ENCODE peak calls at places on chromosomes 4 and X, in six cellular contexts. E is upper lobe of left lung, W is tibial nerve, U is H1, Y is HepG2, A is A549. S is an unnamed sample.

GRCh38 chr4:156695163-156695562 is 276.4 kb downstream of the PDGFC start:
- DNase-seq in U (no peak), Y (no peak), A (no peak), E (no peak), W (no peak), S (no peak)

GRCh38 chr4:108619372-108620100 is 840 bp upstream of the RPL34 start:
- DNase-seq in W (no peak), U (no peak), E (no peak), Y (no peak), A (no peak), S (no peak)

GRCh38 chr4:856468-856901 is 30.6 kb upstream of the CPLX1 start:
- DNase-seq in A (no peak), Y (no peak), E (no peak), U (no peak), W (no peak), S (no peak)

GRCh38 chrX:27976284-27976683 is 5.0 kb downstream of the DCAF8L1 start:
- DNase-seq in A (no peak), E (no peak), U (no peak), Y (no peak), W (no peak), S (no peak)

GRCh38 chr4:116122131-116122530 is 963.2 kb downstream of the TRAM1L1 start:
- DNase-seq in W (no peak), U (no peak), Y (no peak), E (no peak), A (no peak), S (no peak)

GRCh38 chr4:141849778-141850177 is 213.4 kb downstream of the IL15 start:
- DNase-seq in Y (no peak), U (no peak), W (no peak), E (no peak), A (no peak), S (no peak)

GRCh38 chrX:11474576-11474975 is 181.4 kb downstream of the AMELX start:
- DNase-seq in U (no peak), W (no peak), E (no peak), A (no peak), Y (no peak), S (no peak)

GRCh38 chrX:134721766-134722532 is 63.7 kb upstream of the PLAC1 start:
- DNase-seq in W (no peak), U (no peak), E (no peak), A (no peak), Y (no peak), S (no peak)

GRCh38 chr4:76896731-76897521 is 1.0 kb downstream of the SOWAHB start:
- DNase-seq in W (no peak), E (peak; percentile 88), U (no peak), Y (no peak), A (peak; percentile 19), S (no peak)

GRCh38 chrX:53616921-53617320 is 69.6 kb downstream of the HUWE1 start:
- DNase-seq in U (no peak), W (no peak), E (no peak), A (no peak), Y (no peak), S (no peak)

GRCh38 chr4:110787781-110788180 is 164.9 kb upstream of the PITX2 start:
- DNase-seq in W (no peak), Y (no peak), A (no peak), E (no peak), U (no peak), S (no peak)

GRCh38 chrX:68440940-68441339 is 7.6 kb upstream of the OPHN1 start:
- DNase-seq in U (no peak), E (no peak), Y (peak; percentile 12), A (no peak), W (peak; percentile 75), S (peak; percentile 69)

GRCh38 chr4:4329496-4329895 is 39.4 kb downstream of the ZBTB49 start:
- DNase-seq in Y (no peak), A (no peak), E (no peak), U (no peak), W (no peak), S (no peak)

GRCh38 chr4:52059372-52059771 is 8.3 kb downstream of the SPATA18 start:
- DNase-seq in A (no peak), E (no peak), W (peak; percentile 41), Y (no peak), U (no peak), S (no peak)

GRCh38 chrX:129360175-129360574 is 163.1 kb downstream of the SMARCA1 start:
- DNase-seq in W (peak; percentile 45), Y (peak; percentile 61), U (no peak), A (peak; percentile 13), E (no peak), S (no peak)

GRCh38 chr4:100907465-100908454 is 389.9 kb upstream of the EMCN start:
- DNase-seq in A (no peak), E (no peak), W (no peak), Y (peak; percentile 7), U (no peak), S (no peak)

GRCh38 chr4:41933997-41934812 is 1.0 kb upstream of the TMEM33 start:
- DNase-seq in A (no peak), E (no peak), U (no peak), W (peak; percentile 9), Y (peak; percentile 96), S (no peak)

GRCh38 chrX:19515615-19516105 is 352 bp upstream of the MAP3K15 start:
- DNase-seq in Y (no peak), A (peak; percentile 14), E (peak; percentile 39), U (no peak), W (no peak), S (no peak)
- TF ChIP-seq CTCF in Y (no peak), A (no peak), E (no peak), U (no peak), W (no peak), S (no peak)

DNA sequence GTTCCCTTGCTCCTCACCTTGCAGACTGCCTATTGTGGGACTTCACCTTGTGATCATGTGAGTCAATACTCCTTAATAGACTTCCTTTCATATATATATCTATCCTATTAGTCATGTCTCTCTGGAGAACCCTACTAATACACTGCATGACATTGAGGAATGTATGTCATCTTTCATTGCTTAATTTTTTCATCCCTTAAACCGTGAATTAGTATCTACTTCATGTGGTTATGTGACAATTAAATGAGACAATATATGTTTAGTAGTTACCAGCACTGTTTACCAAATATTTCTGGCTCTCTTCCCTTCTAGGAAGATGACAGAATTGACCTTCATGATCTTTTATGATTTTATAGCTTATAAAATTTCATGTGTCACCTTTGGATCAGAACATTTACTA is 759.5 kb downstream of the GRXCR1 start:
- DNase-seq in Y (no peak), A (no peak), W (no peak), E (no peak), U (no peak), S (no peak)
- TF ChIP-seq EP300 in Y (no peak), A (no peak), W (no peak), E (no peak), U (no peak), S (no peak)

GRCh38 chr4:74534121-74534520 is 89.2 kb downstream of the AREG start:
- DNase-seq in W (no peak), E (no peak), Y (no peak), A (no peak), U (no peak), S (no peak)

GRCh38 chr4:74534936-74535335 is 90.0 kb downstream of the AREG start:
- DNase-seq in A (no peak), E (no peak), Y (no peak), W (no peak), U (no peak), S (no peak)

GRCh38 chr4:74535471-74535870 is 90.5 kb downstream of the AREG start:
- DNase-seq in E (no peak), U (no peak), Y (no peak), W (no peak), A (no peak), S (no peak)

GRCh38 chr4:74529284-74530041 is 84.5 kb downstream of the AREG start:
- DNase-seq in W (no peak), E (no peak), Y (no peak), U (no peak), A (no peak), S (no peak)

DNA sequence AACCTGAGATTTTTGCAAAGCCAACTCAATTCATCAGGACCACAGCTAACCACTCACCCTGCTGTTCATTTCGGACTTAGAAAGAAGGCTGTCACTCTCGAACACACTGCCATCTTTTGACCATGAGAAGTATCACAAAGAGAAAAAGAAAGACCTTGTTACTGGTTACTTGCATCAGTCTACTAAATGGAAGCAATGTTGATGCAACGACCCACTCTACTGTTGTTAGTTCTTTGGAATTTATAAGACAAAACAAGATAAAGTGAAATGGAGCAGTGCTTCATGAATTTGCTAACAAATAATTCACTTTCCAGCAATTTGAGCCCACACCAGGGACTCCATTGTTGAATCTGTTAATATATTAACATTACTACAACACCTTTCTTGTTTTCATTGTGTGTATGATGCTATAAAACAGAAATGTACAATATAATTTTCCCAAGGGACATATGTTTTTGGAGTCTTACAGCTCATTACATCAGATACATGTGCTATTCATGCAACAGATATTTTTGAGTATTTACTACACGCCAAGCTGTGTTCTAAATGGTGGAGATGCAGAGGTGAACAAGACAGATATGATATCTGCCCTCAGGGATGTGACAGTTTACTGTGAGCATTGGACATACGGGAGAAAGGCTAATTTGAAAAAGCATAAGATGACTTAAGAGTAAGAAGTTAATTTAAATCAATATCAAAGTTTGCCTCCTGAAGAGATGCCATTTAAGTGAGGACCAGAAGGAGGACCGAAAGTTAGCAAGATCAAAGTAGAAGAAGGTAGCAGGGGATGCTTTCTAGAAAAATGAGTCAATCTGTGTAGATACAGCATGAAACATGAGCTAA is 87.2 kb downstream of the AREG start:
- DNase-seq in U (peak; percentile 13), A (peak; percentile 35), Y (peak; percentile 75), E (no peak), W (no peak), S (no peak)
- TF ChIP-seq CTCF in U (peak; percentile 70), A (peak; percentile 63), Y (peak; percentile 75), E (peak; percentile 41), W (peak; percentile 18), S (peak; percentile 50)

DNA sequence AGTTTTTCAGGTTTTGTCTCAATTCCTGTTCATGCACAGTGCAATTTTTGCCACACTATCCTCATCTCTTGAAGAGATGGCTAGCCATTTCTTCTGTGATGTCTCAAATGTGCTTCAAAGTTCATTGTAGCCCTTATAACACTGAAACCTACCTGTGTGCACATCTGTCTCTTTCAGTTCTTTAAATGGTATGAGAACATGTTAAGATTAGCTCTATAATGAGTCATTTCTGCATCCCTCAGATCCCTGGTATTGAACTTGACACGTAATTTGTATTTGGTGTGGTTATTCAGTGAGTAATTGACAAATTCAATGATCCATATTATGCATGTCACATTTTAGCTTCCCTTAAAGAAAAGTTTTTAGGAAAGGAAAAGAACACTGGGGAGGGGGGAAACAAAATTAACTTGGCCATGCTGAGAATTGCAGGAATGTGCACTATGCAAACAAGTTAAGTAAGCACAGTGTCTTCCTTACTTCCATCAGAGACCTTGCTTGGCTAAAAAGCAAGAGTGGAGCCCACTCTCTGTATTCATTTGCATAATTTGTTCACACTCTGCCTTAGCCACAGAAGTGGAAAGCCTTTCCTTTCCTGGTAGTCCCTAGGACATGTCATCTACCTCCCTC is 659.8 kb upstream of the MAGEB2 start:
- DNase-seq in U (no peak), Y (no peak), W (no peak), A (no peak), E (no peak), S (no peak)
- TF ChIP-seq EP300 in U (no peak), Y (no peak), W (no peak), A (no peak), E (no peak), S (no peak)

GRCh38 chrX:65534450-65535292 is at the start of gene LAS1L:
- DNase-seq in U (peak; percentile 88), E (peak; percentile 89), W (peak; percentile 87), A (peak; percentile 90), Y (peak; percentile 89), S (peak; percentile 94)
- TF ChIP-seq CTCF in U (no peak), E (no peak), W (no peak), A (no peak), Y (no peak), S (no peak)

S was measured in suprapubic skin.